ENCODE peak calls at places on chromosomes 7 and 10, in eight cellular contexts. Q is cardiac muscle cell, L is heart left ventricle, X is MCF 10A, F is brain microvascular endothelial cell, N is IMR-90, T is thoracic aorta, D is colonic mucosa. M is an unnamed sample.

GRCh38 chr7:108358553-108358952 is 97.7 kb downstream of the NRCAM start:
- DNase-seq in X (peak), D (no peak), N (peak), T (no peak), L (no peak), Q (no peak), F (peak), M (no peak)

GRCh38 chr10:18505719-18506118 is 145.7 kb downstream of the NSUN6 start:
- DNase-seq in N (peak), T (no peak), X (peak), F (peak), Q (no peak), L (no peak), D (no peak), M (no peak)

GRCh38 chr7:40763319-40764287 is 628.8 kb downstream of the SUGCT start:
- DNase-seq in D (no peak), T (no peak), L (no peak), N (peak), Q (no peak), X (peak), F (peak), M (no peak)

GRCh38 chr10:50917486-50917885 is 32.1 kb upstream of the A1CF start:
- DNase-seq in L (no peak), T (no peak), Q (no peak), N (peak), X (peak), F (peak), D (no peak), M (no peak)

GRCh38 chr7:87003872-87004798 is 55.3 kb downstream of the ELAPOR2 start:
- DNase-seq in N (no peak), F (no peak), D (no peak), T (no peak), X (no peak), Q (peak), L (no peak), M (no peak)

GRCh38 chr10:116011929-116012328 is 261.1 kb downstream of the GFRA1 start:
- DNase-seq in D (no peak), N (no peak), X (no peak), F (no peak), Q (no peak), T (no peak), L (no peak), M (no peak)

GRCh38 chr10:4532976-4533375 is 293.0 kb upstream of the AKR1E2 start:
- DNase-seq in F (no peak), L (no peak), D (no peak), N (no peak), T (no peak), Q (no peak), X (peak), M (no peak)

GRCh38 chr7:45162943-45163691 is 5.5 kb downstream of the RAMP3 start:
- DNase-seq in D (no peak), Q (no peak), T (no peak), F (no peak), L (no peak), N (no peak), X (no peak), M (no peak)

GRCh38 chr7:105637755-105638154 is 56.5 kb upstream of the EFCAB10 start:
- DNase-seq in X (no peak), Q (no peak), T (no peak), L (no peak), N (no peak), D (no peak), F (no peak), M (no peak)

GRCh38 chr7:10122573-10123100 is 851.0 kb upstream of the PHF14 start:
- DNase-seq in L (peak), F (no peak), N (no peak), T (no peak), X (no peak), D (no peak), Q (peak), M (no peak)

GRCh38 chr7:73810991-73811360 is 19.8 kb upstream of the CLDN4 start:
- DNase-seq in X (no peak), T (no peak), D (peak), Q (no peak), L (no peak), N (no peak), F (no peak), M (peak)

GRCh38 chr10:69345402-69345801 is 67.1 kb downstream of the HK1 start:
- DNase-seq in D (no peak), Q (no peak), T (no peak), X (no peak), L (no peak), N (no peak), F (no peak), M (no peak)

GRCh38 chr10:44390585-44391072 is 5.7 kb upstream of the CXCL12 start:
- DNase-seq in L (no peak), N (no peak), Q (no peak), T (no peak), F (no peak), X (peak), D (no peak), M (no peak)

GRCh38 chr10:120365872-120366271 is 91.2 kb upstream of the PLPP4 start:
- DNase-seq in L (no peak), Q (no peak), X (peak), F (peak), D (no peak), N (no peak), T (no peak), M (no peak)

GRCh38 chr7:148909560-148909959 is 25.5 kb upstream of the EZH2 start:
- DNase-seq in Q (no peak), D (no peak), X (no peak), T (no peak), F (no peak), N (no peak), L (no peak), M (no peak)

GRCh38 chr7:94578615-94579014 is 69.0 kb downstream of the CASD1 start:
- DNase-seq in D (no peak), T (no peak), Q (no peak), L (no peak), N (no peak), X (peak), F (no peak), M (no peak)

GRCh38 chr7:155643804-155644177 is 670 bp upstream of the RBM33 start:
- DNase-seq in X (peak), Q (peak), L (no peak), N (peak), T (no peak), F (no peak), D (no peak), M (no peak)

GRCh38 chr7:106464651-106465050 is 179.9 kb upstream of the NAMPT start:
- DNase-seq in N (no peak), L (no peak), T (no peak), X (no peak), F (no peak), D (no peak), Q (no peak), M (no peak)

GRCh38 chr10:79056736-79057391 is 11.9 kb upstream of the ZMIZ1 start:
- DNase-seq in N (no peak), F (no peak), D (peak), L (no peak), T (no peak), X (no peak), Q (no peak), M (no peak)

GRCh38 chr7:138556771-138557484 is 96.9 kb downstream of the TRIM24 start:
- DNase-seq in T (no peak), L (no peak), X (no peak), D (no peak), N (no peak), F (no peak), Q (no peak), M (no peak)

GRCh38 chr7:85078181-85078580 is 108.7 kb downstream of the SEMA3D start:
- DNase-seq in D (no peak), Q (no peak), N (no peak), F (no peak), X (no peak), L (no peak), T (no peak), M (no peak)

GRCh38 chr10:77949167-77949566 is 22.6 kb upstream of the DLG5 start:
- DNase-seq in T (no peak), X (peak), L (no peak), N (peak), Q (peak), D (no peak), F (peak), M (no peak)

GRCh38 chr10:58653139-58653538 is 140.5 kb downstream of the BICC1 start:
- DNase-seq in X (no peak), F (no peak), Q (no peak), L (no peak), N (peak), D (no peak), T (no peak), M (no peak)

GRCh38 chr7:75596727-75597614 is 104.9 kb downstream of the SPDYE5 start:
- DNase-seq in F (peak), X (no peak), Q (no peak), D (no peak), N (peak), L (no peak), T (no peak), M (peak)

GRCh38 chr7:95240910-95241309 is 83.4 kb downstream of the PON1 start:
- DNase-seq in Q (no peak), N (no peak), T (no peak), L (no peak), D (no peak), X (no peak), F (no peak), M (no peak)

GRCh38 chr10:42984035-42984610 is 92.7 kb upstream of the RET start:
- DNase-seq in F (no peak), N (no peak), D (peak), T (no peak), Q (no peak), L (peak), X (no peak), M (no peak)

GRCh38 chr7:84490661-84491060 is 296.1 kb upstream of the SEMA3A start:
- DNase-seq in F (peak), N (no peak), X (no peak), L (no peak), D (no peak), Q (no peak), T (no peak), M (no peak)

GRCh38 chr10:99372546-99373271 is 43.6 kb downstream of the CNNM1 start:
- DNase-seq in X (peak), D (no peak), L (no peak), Q (no peak), F (peak), T (no peak), N (peak), M (no peak)

GRCh38 chr10:23171232-23171876 is 20.8 kb upstream of the PTF1A start:
- DNase-seq in X (peak), T (no peak), L (no peak), D (no peak), F (peak), N (peak), Q (peak), M (peak)

GRCh38 chr7:404782-405488 is 114.7 kb downstream of the PDGFA start:
- DNase-seq in X (no peak), T (no peak), D (no peak), F (no peak), Q (no peak), L (no peak), N (no peak), M (no peak)

GRCh38 chr10:75623310-75623940 is 192.0 kb downstream of the LRMDA start:
- DNase-seq in T (no peak), N (no peak), X (no peak), F (no peak), Q (no peak), D (no peak), L (no peak), M (no peak)

GRCh38 chr7:127650842-127651555 is 995 bp upstream of the SND1 start:
- DNase-seq in F (no peak), D (no peak), T (no peak), N (peak), L (no peak), Q (no peak), X (no peak), M (peak)

GRCh38 chr10:31536297-31536696 is 217.3 kb downstream of the ZEB1 start:
- DNase-seq in Q (no peak), L (no peak), D (no peak), F (no peak), T (no peak), X (no peak), N (no peak), M (no peak)

GRCh38 chr7:2013381-2014311 is 219.1 kb downstream of the MAD1L1 start:
- DNase-seq in N (no peak), L (no peak), T (no peak), D (no peak), F (no peak), Q (no peak), X (no peak), M (no peak)

GRCh38 chr7:101058355-101058754 is 26.9 kb upstream of the TRIM56 start:
- DNase-seq in Q (peak), L (peak), N (peak), X (peak), F (peak), T (no peak), D (peak), M (peak)
- TF ChIP-seq CTCF in Q (no peak), L (no peak), N (no peak), X (no peak), F (no peak), T (no peak), D (no peak), M (no peak)

DNA sequence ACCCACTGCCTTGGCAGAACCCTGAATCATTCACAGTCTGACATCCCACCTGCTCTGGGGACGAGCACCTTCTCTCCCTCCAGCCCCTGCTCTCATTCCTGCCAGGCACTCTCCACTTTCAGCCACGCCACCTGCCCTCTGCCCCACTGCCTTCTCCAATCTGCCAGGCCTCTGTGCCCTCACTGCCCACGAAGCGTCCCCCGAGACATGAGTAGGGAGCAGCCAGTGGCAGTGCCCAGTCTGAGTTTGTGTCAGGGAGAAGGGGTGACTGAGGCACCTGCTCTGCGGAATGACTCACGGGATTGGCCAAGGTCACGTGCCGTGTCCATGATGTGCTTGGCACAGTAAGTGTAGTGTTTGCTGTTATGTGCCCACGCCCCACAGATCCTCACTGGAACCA is 215.2 kb upstream of the PPP2R2D start:
- DNase-seq in F (no peak), N (no peak), Q (no peak), L (no peak), T (no peak), D (no peak), X (peak), M (no peak)
- TF ChIP-seq CTCF in F (no peak), N (no peak), Q (no peak), L (no peak), T (no peak), D (no peak), X (no peak), M (no peak)

GRCh38 chr7:13179011-13179574 is 491.7 kb downstream of the ARL4A start:
- DNase-seq in L (no peak), Q (peak), X (peak), D (no peak), T (no peak), N (peak), F (no peak), M (no peak)
- TF ChIP-seq CTCF in L (peak), Q (no peak), X (no peak), D (no peak), T (no peak), N (no peak), F (peak), M (no peak)

DNA sequence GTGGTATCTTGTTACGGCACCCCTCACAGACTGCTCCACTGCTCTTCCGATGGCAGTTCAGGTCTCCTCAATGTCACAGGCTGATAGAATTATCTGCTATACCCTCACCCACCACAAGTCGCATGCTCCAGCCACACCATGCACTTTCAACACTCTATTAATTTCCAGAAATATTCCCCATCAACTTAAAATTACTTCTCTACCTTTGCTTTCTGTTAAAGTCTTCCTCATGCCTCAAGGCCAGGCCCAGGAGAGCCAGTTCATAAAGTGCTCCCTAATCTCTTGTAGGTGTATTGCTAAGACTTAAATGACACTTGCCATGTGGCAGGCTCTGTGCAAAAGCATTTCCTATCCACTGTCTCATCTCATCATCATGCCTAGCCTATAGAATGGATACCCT is 105.9 kb upstream of the ARID5B start:
- DNase-seq in D (no peak), T (no peak), X (no peak), Q (no peak), L (no peak), F (no peak), N (no peak), M (no peak)
- TF ChIP-seq CTCF in D (no peak), T (no peak), X (no peak), Q (peak), L (no peak), F (peak), N (no peak), M (no peak)

GRCh38 chr7:77199008-77199966 is at the start of gene FGL2:
- DNase-seq in N (peak), F (peak), D (peak), Q (peak), L (peak), T (peak), X (no peak), M (no peak)
- TF ChIP-seq CTCF in N (no peak), F (peak), D (no peak), Q (no peak), L (no peak), T (no peak), X (no peak), M (no peak)

GRCh38 chr10:94963901-94964300 is 25.4 kb downstream of the CYP2C9 start:
- DNase-seq in X (peak), L (no peak), T (no peak), N (peak), F (peak), Q (peak), D (peak), M (peak)
- TF ChIP-seq CTCF in X (peak), L (peak), T (no peak), N (peak), F (peak), Q (peak), D (peak), M (peak)

M was measured in GM13976.